ENCODE peak calls at places on chromosomes 13 and 19, in nine cellular contexts. One of them, this sample, is unnamed.

GRCh38 chr19:7848779-7849457 is 18.9 kb downstream of the EVI5L start:
- DNase-seq in Calu3: no peak
- DNase-seq in SK-N-SH: no peak
- DNase-seq in cardiac muscle cell: no peak
- DNase-seq in T-helper 2 cell: no peak
- DNase-seq in type B pancreatic cell: peak; percentile 69
- DNase-seq in IMR-90: no peak
- DNase-seq in aorta: no peak
- DNase-seq in HS-5: no peak
- DNase-seq in this sample: no peak

GRCh38 chr13:44815507-44816074 is 173.7 kb downstream of the NUFIP1 start:
- DNase-seq in Calu3: peak; percentile 65
- DNase-seq in SK-N-SH: no peak
- DNase-seq in cardiac muscle cell: peak; percentile 18
- DNase-seq in T-helper 2 cell: peak; percentile 33
- DNase-seq in type B pancreatic cell: no peak
- DNase-seq in IMR-90: peak; percentile 98
- DNase-seq in aorta: peak; percentile 65
- DNase-seq in HS-5: peak; percentile 76
- DNase-seq in this sample: no peak

GRCh38 chr13:97295279-97296182 is 73.4 kb downstream of the MBNL2 start:
- DNase-seq in Calu3: no peak
- DNase-seq in SK-N-SH: no peak
- DNase-seq in cardiac muscle cell: no peak
- DNase-seq in T-helper 2 cell: no peak
- DNase-seq in type B pancreatic cell: no peak
- DNase-seq in IMR-90: peak; percentile 92
- DNase-seq in aorta: no peak
- DNase-seq in HS-5: peak; percentile 52
- DNase-seq in this sample: no peak

GRCh38 chr13:109271991-109272454 is 514.4 kb downstream of the IRS2 start:
- DNase-seq in Calu3: no peak
- DNase-seq in SK-N-SH: no peak
- DNase-seq in cardiac muscle cell: no peak
- DNase-seq in T-helper 2 cell: no peak
- DNase-seq in type B pancreatic cell: no peak
- DNase-seq in IMR-90: no peak
- DNase-seq in aorta: no peak
- DNase-seq in HS-5: no peak
- DNase-seq in this sample: no peak

GRCh38 chr13:29496241-29496712 is 99.2 kb downstream of the SLC7A1 start:
- DNase-seq in Calu3: peak; percentile 47
- DNase-seq in SK-N-SH: no peak
- DNase-seq in cardiac muscle cell: no peak
- DNase-seq in T-helper 2 cell: no peak
- DNase-seq in type B pancreatic cell: no peak
- DNase-seq in IMR-90: no peak
- DNase-seq in aorta: peak; percentile 71
- DNase-seq in HS-5: no peak
- DNase-seq in this sample: no peak

GRCh38 chr19:16920816-16921529 is 32.2 kb downstream of the F2RL3 start:
- DNase-seq in Calu3: peak; percentile 42
- DNase-seq in SK-N-SH: no peak
- DNase-seq in cardiac muscle cell: no peak
- DNase-seq in T-helper 2 cell: no peak
- DNase-seq in type B pancreatic cell: no peak
- DNase-seq in IMR-90: peak; percentile 88
- DNase-seq in aorta: no peak
- DNase-seq in HS-5: peak; percentile 64
- DNase-seq in this sample: no peak

GRCh38 chr13:83248751-83249150 is 633.5 kb downstream of the SLITRK1 start:
- DNase-seq in Calu3: no peak
- DNase-seq in SK-N-SH: no peak
- DNase-seq in cardiac muscle cell: no peak
- DNase-seq in T-helper 2 cell: no peak
- DNase-seq in type B pancreatic cell: no peak
- DNase-seq in IMR-90: no peak
- DNase-seq in aorta: peak; percentile 73
- DNase-seq in HS-5: no peak
- DNase-seq in this sample: no peak

GRCh38 chr13:96652506-96652905 is 341.8 kb downstream of the OXGR1 start:
- DNase-seq in Calu3: no peak
- DNase-seq in SK-N-SH: no peak
- DNase-seq in cardiac muscle cell: no peak
- DNase-seq in T-helper 2 cell: no peak
- DNase-seq in type B pancreatic cell: no peak
- DNase-seq in IMR-90: no peak
- DNase-seq in aorta: no peak
- DNase-seq in HS-5: no peak
- DNase-seq in this sample: no peak

GRCh38 chr19:4328243-4328990 is 10.2 kb downstream of the STAP2 start:
- DNase-seq in Calu3: no peak
- DNase-seq in SK-N-SH: peak; percentile 99
- DNase-seq in cardiac muscle cell: peak; percentile 99
- DNase-seq in T-helper 2 cell: peak; percentile 80
- DNase-seq in type B pancreatic cell: peak; percentile 98
- DNase-seq in IMR-90: peak; percentile 74
- DNase-seq in aorta: peak; percentile 91
- DNase-seq in HS-5: no peak
- DNase-seq in this sample: peak; percentile 87

GRCh38 chr13:66951426-66951825 is 278.7 kb downstream of the PCDH9 start:
- DNase-seq in Calu3: no peak
- DNase-seq in SK-N-SH: no peak
- DNase-seq in cardiac muscle cell: no peak
- DNase-seq in T-helper 2 cell: no peak
- DNase-seq in type B pancreatic cell: no peak
- DNase-seq in IMR-90: no peak
- DNase-seq in aorta: no peak
- DNase-seq in HS-5: no peak
- DNase-seq in this sample: no peak

GRCh38 chr19:730382-730668 is 20.6 kb upstream of the MISP start:
- DNase-seq in Calu3: no peak
- DNase-seq in SK-N-SH: no peak
- DNase-seq in cardiac muscle cell: no peak
- DNase-seq in T-helper 2 cell: no peak
- DNase-seq in type B pancreatic cell: no peak
- DNase-seq in IMR-90: no peak
- DNase-seq in aorta: no peak
- DNase-seq in HS-5: no peak
- DNase-seq in this sample: no peak

GRCh38 chr19:12666305-12667048 is at the start of the genes MAN2B1 and WDR83:
- DNase-seq in Calu3: peak; percentile 74
- DNase-seq in SK-N-SH: peak; percentile 98
- DNase-seq in cardiac muscle cell: peak; percentile 91
- DNase-seq in T-helper 2 cell: peak; percentile 77
- DNase-seq in type B pancreatic cell: peak; percentile 81
- DNase-seq in IMR-90: peak; percentile 52
- DNase-seq in aorta: peak; percentile 82
- DNase-seq in HS-5: no peak
- DNase-seq in this sample: peak; percentile 71

GRCh38 chr13:76965759-76966421 is 17.6 kb downstream of the ACOD1 start:
- DNase-seq in Calu3: no peak
- DNase-seq in SK-N-SH: peak; percentile 54
- DNase-seq in cardiac muscle cell: no peak
- DNase-seq in T-helper 2 cell: no peak
- DNase-seq in type B pancreatic cell: no peak
- DNase-seq in IMR-90: peak; percentile 61
- DNase-seq in aorta: peak; percentile 85
- DNase-seq in HS-5: no peak
- DNase-seq in this sample: no peak

GRCh38 chr13:44912617-44913016 is 76.7 kb downstream of the NUFIP1 start:
- DNase-seq in Calu3: no peak
- DNase-seq in SK-N-SH: no peak
- DNase-seq in cardiac muscle cell: no peak
- DNase-seq in T-helper 2 cell: no peak
- DNase-seq in type B pancreatic cell: no peak
- DNase-seq in IMR-90: no peak
- DNase-seq in aorta: no peak
- DNase-seq in HS-5: no peak
- DNase-seq in this sample: no peak

GRCh38 chr13:37094840-37095239 is 10.6 kb downstream of the CSNK1A1L start:
- DNase-seq in Calu3: no peak
- DNase-seq in SK-N-SH: no peak
- DNase-seq in cardiac muscle cell: no peak
- DNase-seq in T-helper 2 cell: no peak
- DNase-seq in type B pancreatic cell: no peak
- DNase-seq in IMR-90: no peak
- DNase-seq in aorta: no peak
- DNase-seq in HS-5: no peak
- DNase-seq in this sample: no peak